ENCODE peak calls at places on chromosomes 4 and X, in seven cellular contexts. O is HCT116, H is H1, U is HepG2, Q is GM12878, I is K562, S is SK-N-SH. Z is an unnamed sample.

GRCh38 chrX:16188687-16189086 is 21.4 kb downstream of the MAGEB17 start:
- DNase-seq in O (no peak), H (no peak), U (no peak), Q (no peak), I (no peak), S (no peak), Z (peak; percentile 60)

GRCh38 chr4:82044141-82044993 is 329.4 kb downstream of the HNRNPD start:
- DNase-seq in O (no peak), H (peak; percentile 84), U (no peak), Q (no peak), I (no peak), S (peak; percentile 34), Z (no peak)

GRCh38 chr4:150582881-150583286 is 933 bp downstream of the MAB21L2 start:
- DNase-seq in O (no peak), H (peak; percentile 70), U (no peak), Q (no peak), I (no peak), S (peak; percentile 48), Z (no peak)

GRCh38 chr4:74473155-74473811 is 28.3 kb downstream of the AREG start:
- DNase-seq in O (no peak), H (no peak), U (peak; percentile 62), Q (no peak), I (no peak), S (no peak), Z (peak; percentile 84)

GRCh38 chr4:127560755-127561154 is 72.0 kb upstream of the INTU start:
- DNase-seq in O (no peak), H (no peak), U (no peak), Q (no peak), I (no peak), S (no peak), Z (no peak)

GRCh38 chr4:151990201-151990600 is 229.4 kb upstream of the GATB start:
- DNase-seq in O (peak; percentile 35), H (no peak), U (no peak), Q (no peak), I (no peak), S (no peak), Z (no peak)

GRCh38 chrX:2500091-2500680 is 590 bp downstream of the DHRSX start:
- DNase-seq in O (no peak), H (peak; percentile 75), U (peak; percentile 18), Q (no peak), I (peak; percentile 75), S (peak; percentile 84), Z (peak; percentile 50)

GRCh38 chrX:113300580-113300979 is 459.9 kb upstream of the AMOT start:
- DNase-seq in O (no peak), H (no peak), U (no peak), Q (no peak), I (no peak), S (no peak), Z (no peak)

GRCh38 chr4:173257732-173258717 is 76.1 kb downstream of the HMGB2 start:
- DNase-seq in O (peak; percentile 63), H (no peak), U (peak; percentile 29), Q (no peak), I (peak; percentile 48), S (peak; percentile 52), Z (peak; percentile 74)
- TF ChIP-seq MAX in O (no peak), H (peak; percentile 47), U (no peak), Q (no peak), I (no peak), S (peak; percentile 36), Z (no peak)

DNA sequence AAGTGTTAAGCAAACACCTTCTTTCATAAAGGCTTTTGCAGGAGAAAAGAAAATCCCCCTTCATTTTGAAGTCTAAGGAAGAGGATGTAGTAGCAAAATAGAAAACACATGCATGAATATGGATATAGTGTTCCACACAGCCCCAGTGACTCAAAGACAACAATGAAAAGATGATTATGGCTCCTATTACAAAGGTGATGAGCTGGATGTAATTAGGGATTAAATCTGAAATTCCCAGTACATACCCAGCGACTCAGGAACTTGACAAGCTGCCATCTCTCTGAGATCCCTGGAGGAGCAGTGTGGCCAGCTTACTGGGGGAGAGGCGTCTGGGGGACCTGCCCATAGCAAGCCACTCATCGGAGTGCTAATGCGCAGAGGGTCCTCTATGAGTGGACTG is 42.8 kb upstream of the MGST2 start:
- DNase-seq in O (no peak), H (no peak), U (no peak), Q (no peak), I (no peak), S (no peak), Z (no peak)
- H3K27me3 ChIP-seq in O (no peaks in the 10 kb centered on the region), H (peaks cover 54% of the 10 kb centered on the region), U (no peaks in the 10 kb centered on the region), Q (no peaks in the 10 kb centered on the region), I (peaks cover 7% of the 10 kb centered on the region), S (no peaks in the 10 kb centered on the region), Z (peaks cover 7% of the 10 kb centered on the region)

DNA sequence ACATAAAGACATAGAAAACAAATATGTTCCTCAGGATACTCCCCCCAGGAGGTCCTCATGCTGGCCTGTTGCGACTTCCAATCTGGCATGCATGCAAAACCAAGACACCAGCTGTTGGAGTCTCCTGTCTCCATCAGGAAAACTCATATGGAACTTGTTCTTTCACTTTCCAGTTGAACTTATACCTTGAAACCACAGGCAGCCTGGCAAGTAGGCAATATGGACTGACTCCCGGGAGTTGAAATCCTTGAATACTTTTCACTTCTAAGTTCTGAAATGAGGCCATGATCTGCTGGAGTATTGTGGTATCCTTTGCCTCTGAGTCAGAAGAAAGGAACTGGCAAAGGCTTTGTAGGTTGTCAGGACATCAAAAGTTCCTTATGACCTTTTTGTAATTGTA is 444.2 kb downstream of the IDS start:
- DNase-seq in O (no peak), H (no peak), U (no peak), Q (no peak), I (no peak), S (no peak), Z (no peak)
- TF ChIP-seq MAX in O (no peak), H (no peak), U (no peak), Q (no peak), I (no peak), S (no peak), Z (no peak)

GRCh38 chr4:8879574-8879973 is 7.9 kb upstream of the HMX1 start:
- DNase-seq in O (no peak), H (no peak), U (no peak), Q (no peak), I (no peak), S (no peak), Z (no peak)
- H3K27me3 ChIP-seq in O (peaks cover 7% of the 10 kb centered on the region), H (peaks cover 82% of the 10 kb centered on the region), U (peaks cover 8% of the 10 kb centered on the region), Q (no peaks in the 10 kb centered on the region), I (no peaks in the 10 kb centered on the region), S (no peaks in the 10 kb centered on the region), Z (peaks cover 33% of the 10 kb centered on the region)

Z was measured in endothelial cell of umbilical vein.